ENCODE peak calls at places on chromosomes 16 and 17, in four cellular contexts. T is tibial artery, Y is stomach, W is aorta. K is an unnamed sample. For H3K36me3, the result is how much of the 10 kb centered on the place peaks cover.

GRCh38 chr17:31674305-31674704 is 184.7 kb downstream of the COPRS start:
- DNase-seq in W (no peak), T (no peak), Y (no peak), K (no peak)

GRCh38 chr16:89122322-89122831 is 28.7 kb downstream of the ACSF3 start:
- DNase-seq in T (no peak), W (peak), Y (peak), K (no peak)

GRCh38 chr16:74717367-74717766 is 16.7 kb upstream of the MLKL start:
- DNase-seq in Y (no peak), T (no peak), W (no peak), K (no peak)

GRCh38 chr16:53115047-53115446 is 60.3 kb downstream of the CHD9 start:
- DNase-seq in T (no peak), Y (no peak), W (no peak), K (no peak)

GRCh38 chr16:52408197-52408845 is 138.6 kb downstream of the TOX3 start:
- DNase-seq in Y (no peak), W (no peak), T (no peak), K (no peak)

GRCh38 chr16:85767569-85767968 is 16.7 kb upstream of the C16orf74 start:
- DNase-seq in T (no peak), W (no peak), Y (no peak), K (no peak)

GRCh38 chr16:86354641-86355040 is 155.7 kb upstream of the FOXF1 start:
- DNase-seq in Y (no peak), W (no peak), T (no peak), K (no peak)

GRCh38 chr17:40463122-40463550 is 19.9 kb downstream of the IGFBP4 start:
- DNase-seq in Y (no peak), T (no peak), W (no peak), K (no peak)

GRCh38 chr17:8283356-8283755 is 5.1 kb upstream of the RANGRF start:
- DNase-seq in T (no peak), W (no peak), Y (no peak), K (no peak)

GRCh38 chr16:78133919-78134318 is 34.5 kb downstream of the WWOX start:
- DNase-seq in Y (no peak), W (no peak), T (no peak), K (no peak)

GRCh38 chr16:78896280-78896679 is 704.3 kb downstream of the MAF start:
- DNase-seq in W (no peak), Y (no peak), T (no peak), K (no peak)

GRCh38 chr16:66913081-66913480 is 5.6 kb downstream of the CDH16 start:
- DNase-seq in Y (no peak), T (no peak), W (no peak), K (no peak)

GRCh38 chr17:80842456-80843053 is 149.1 kb upstream of the CHMP6 start:
- DNase-seq in T (no peak), W (no peak), Y (no peak), K (no peak)

GRCh38 chr17:67469208-67469980 is 92.3 kb downstream of the PITPNC1 start:
- DNase-seq in T (no peak), Y (no peak), W (no peak), K (no peak)

GRCh38 chr17:47895856-47896671 is at the start of gene SP2:
- DNase-seq in W (peak), Y (peak), T (peak), K (peak)

GRCh38 chr17:73465851-73466250 is 154.1 kb upstream of the CDC42EP4 start:
- DNase-seq in Y (no peak), T (no peak), W (no peak), K (no peak)

GRCh38 chr16:51523400-51523799 is 372.3 kb upstream of the SALL1 start:
- DNase-seq in T (no peak), W (no peak), Y (no peak), K (no peak)

GRCh38 chr17:32927724-32928526 is at the start of gene TMEM98:
- DNase-seq in T (no peak), Y (peak), W (peak), K (peak)

GRCh38 chr17:78600181-78600651 is 23.0 kb upstream of the DNAH17 start:
- DNase-seq in T (no peak), Y (no peak), W (no peak), K (no peak)

GRCh38 chr16:67155305-67156145 is 4.2 kb downstream of the TRADD start:
- DNase-seq in Y (peak), W (peak), T (peak), K (peak)

GRCh38 chr17:35449371-35449931 is 885 bp upstream of the SLFN13 start:
- DNase-seq in Y (peak), T (peak), W (peak), K (no peak)

GRCh38 chr17:76492989-76493501 is 8.2 kb downstream of the RHBDF2 start:
- DNase-seq in Y (peak), W (peak), T (peak), K (no peak)

GRCh38 chr17:4554441-4554996 is 665 bp downstream of the MYBBP1A start:
- DNase-seq in T (no peak), W (peak), Y (no peak), K (peak)

GRCh38 chr17:74217036-74217725 is 3.8 kb downstream of the TTYH2 start:
- DNase-seq in T (no peak), W (no peak), Y (no peak), K (no peak)

GRCh38 chr17:67646472-67646871 is 71.3 kb upstream of the NOL11 start:
- DNase-seq in Y (no peak), T (no peak), W (no peak), K (no peak)

DNA sequence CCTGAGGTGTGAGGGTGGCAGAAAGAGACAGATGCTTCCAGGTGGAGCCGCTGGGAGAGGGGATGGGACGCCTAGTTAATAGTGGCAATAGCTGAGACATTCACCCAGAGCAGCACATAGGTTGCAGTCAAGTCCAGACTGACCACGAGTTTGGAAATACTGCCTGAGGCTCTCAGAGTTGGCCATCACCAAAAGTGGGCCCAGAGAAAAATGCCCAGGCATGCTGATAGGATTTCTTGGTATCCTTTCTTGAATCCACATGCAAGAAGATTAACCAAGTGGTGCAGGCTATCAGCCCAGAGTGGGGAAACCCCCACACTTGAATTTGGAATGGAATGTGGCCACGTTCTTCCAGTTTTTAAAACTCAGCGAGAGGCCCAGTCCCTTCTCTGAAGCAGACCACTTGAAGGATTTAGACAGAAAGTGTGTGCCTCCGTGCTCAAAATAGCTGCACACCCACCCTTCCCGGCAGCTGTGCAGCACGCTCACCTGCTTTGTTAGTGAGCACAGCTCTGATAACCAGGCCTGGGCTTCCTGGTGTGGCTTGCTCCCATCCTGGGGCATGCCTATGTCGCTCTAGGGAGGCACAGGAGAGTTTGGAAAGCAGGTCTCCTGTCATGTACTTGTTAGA is 35.7 kb downstream of the PLD6 start:
- DNase-seq in T (no peak), W (peak), Y (no peak), K (no peak)
- H3K36me3 ChIP-seq in T (half or more), W (under half), Y (half or more), K (under half)

GRCh38 chr16:84735846-84736586 is 36.2 kb downstream of the USP10 start:
- DNase-seq in Y (peak), W (no peak), T (no peak), K (no peak)
- H3K27ac ChIP-seq in Y (peak), W (no peak), T (no peak), K (no peak)

DNA sequence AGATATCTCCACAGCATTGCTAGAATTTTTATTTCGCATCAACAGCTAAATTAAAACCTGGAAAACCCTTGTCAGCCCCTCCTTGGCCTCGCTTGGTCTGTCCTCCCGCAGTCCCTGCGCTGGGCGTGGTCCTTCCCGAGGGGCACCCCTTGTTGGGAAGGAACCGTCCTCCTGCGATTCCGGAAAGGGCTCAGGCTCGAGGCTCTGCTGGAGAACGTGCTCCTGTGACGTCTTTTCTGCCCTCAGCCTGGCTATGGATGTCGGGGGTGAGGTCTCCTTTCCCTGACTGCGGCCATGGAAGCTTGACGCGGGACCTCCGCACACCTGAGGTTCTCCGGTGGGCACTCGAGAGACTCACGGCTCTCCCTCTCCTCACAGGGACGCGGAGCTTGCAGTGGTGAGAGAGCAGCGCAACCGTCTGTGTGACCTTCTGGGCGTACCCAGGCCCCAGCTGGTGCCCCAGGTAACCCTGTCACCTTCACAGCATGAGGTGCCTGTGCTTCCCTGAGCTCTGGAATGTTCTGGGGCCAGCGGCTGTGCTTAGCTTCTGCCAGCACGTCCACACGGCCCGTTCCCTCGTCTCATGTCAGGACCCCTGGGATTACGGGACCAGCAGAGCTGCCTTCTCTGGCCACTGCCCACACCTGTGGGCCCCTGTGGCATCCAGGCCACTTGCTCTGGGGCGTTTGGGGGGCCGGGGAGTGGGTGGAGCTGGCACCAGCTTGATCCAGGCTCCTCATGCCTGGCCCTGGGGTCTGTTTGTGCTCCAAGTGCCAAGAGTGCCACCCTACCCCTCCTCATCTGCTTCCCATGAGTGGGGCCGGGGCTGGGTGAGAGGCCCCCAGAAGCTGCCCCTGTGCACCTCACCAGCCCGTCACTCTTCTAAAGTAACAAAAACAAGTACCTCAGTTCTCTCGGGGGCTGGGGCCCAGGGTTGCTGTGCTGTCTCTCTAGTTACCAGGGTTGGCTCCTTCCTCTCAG is 101.5 kb upstream of the ZNF750 start:
- DNase-seq in W (peak), Y (no peak), T (no peak), K (peak)
- H3K36me3 ChIP-seq in W (under half), Y (half or more), T (half or more), K (under half)

GRCh38 chr17:18173740-18174139 is 9.9 kb upstream of the ALKBH5 start:
- DNase-seq in T (no peak), Y (no peak), W (no peak), K (no peak)

GRCh38 chr17:18179221-18179620 is 4.4 kb upstream of the ALKBH5 start:
- DNase-seq in W (no peak), T (no peak), Y (no peak), K (no peak)

GRCh38 chr17:18172528-18173278 is 10.9 kb upstream of the ALKBH5 start:
- DNase-seq in W (no peak), T (no peak), Y (no peak), K (no peak)

GRCh38 chr17:18177137-18177536 is 6.5 kb upstream of the ALKBH5 start:
- DNase-seq in T (no peak), W (no peak), Y (no peak), K (no peak)

GRCh38 chr17:18176152-18176551 is 7.5 kb upstream of the ALKBH5 start:
- DNase-seq in T (peak), W (peak), Y (no peak), K (no peak)
- H3K27ac ChIP-seq in T (no peak), W (no peak), Y (no peak), K (no peak)

GRCh38 chr17:65536573-65537342 is 24.7 kb downstream of the AXIN2 start:
- DNase-seq in W (peak), T (no peak), Y (no peak), K (no peak)

GRCh38 chr17:65537343-65537844 is 24.1 kb downstream of the AXIN2 start:
- DNase-seq in W (no peak), Y (no peak), T (no peak), K (no peak)

GRCh38 chr17:65538679-65539529 is 22.5 kb downstream of the AXIN2 start:
- DNase-seq in Y (no peak), T (no peak), W (peak), K (no peak)

GRCh38 chr17:65539867-65540266 is 21.6 kb downstream of the AXIN2 start:
- DNase-seq in Y (no peak), W (peak), T (no peak), K (no peak)

DNA sequence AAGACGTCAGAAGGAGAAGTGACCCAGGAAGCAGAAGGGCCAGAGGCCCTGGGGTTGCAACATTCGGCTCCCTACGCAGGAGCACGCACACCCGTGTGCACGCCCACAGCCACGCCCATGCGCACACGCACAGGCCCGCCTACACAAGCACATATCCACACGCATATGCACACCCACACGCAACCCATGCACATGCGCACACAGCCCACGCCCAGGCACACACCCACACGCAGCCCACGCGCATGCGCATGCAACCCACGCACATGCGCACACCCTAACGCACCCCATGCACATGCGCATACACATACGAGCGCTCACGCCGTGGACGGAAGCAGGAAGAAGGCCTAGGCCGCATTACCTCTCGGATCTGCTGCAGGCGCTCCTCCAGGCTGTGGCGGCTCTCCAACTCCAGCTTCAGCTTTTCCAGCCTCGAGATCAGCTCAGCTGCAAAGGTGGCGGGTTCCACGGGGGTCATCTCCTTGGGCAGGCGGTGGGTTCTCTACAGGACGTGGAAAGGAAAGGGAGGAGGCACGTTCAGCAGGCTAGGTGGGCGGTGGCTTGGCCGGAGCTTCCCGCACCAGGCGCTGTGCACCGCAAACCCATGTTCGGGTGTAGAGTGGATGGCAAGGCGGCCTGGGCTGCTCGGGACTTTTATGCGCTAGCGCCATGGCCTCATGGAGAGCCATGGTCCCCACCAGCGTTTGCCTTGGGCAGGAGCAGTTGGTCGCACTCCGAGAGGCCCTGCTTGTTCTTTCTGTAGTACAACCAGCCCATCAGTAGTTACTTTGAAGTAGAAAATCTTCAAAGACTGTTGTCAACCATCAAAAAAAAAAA is 23.4 kb downstream of the AXIN2 start:
- DNase-seq in T (no peak), W (peak), Y (no peak), K (no peak)
- H3K36me3 ChIP-seq in T (half or more), W (under half), Y (half or more), K (under half)

GRCh38 chr16:81444448-81445121 is at the start of gene CMIP:
- DNase-seq in T (peak), Y (peak), W (peak), K (peak)

GRCh38 chr16:81442220-81442908 is 2.2 kb upstream of the CMIP start:
- DNase-seq in W (no peak), T (no peak), Y (no peak), K (no peak)

GRCh38 chr16:81445143-81445922 is 725 bp downstream of the CMIP start:
- DNase-seq in W (peak), T (no peak), Y (peak), K (peak)

GRCh38 chr16:81442909-81443687 is 1.5 kb upstream of the CMIP start:
- DNase-seq in Y (no peak), W (peak), T (no peak), K (no peak)

GRCh38 chr16:81443688-81444447 is 740 bp upstream of the CMIP start:
- DNase-seq in T (no peak), Y (no peak), W (peak), K (peak)
- H3K27ac ChIP-seq in T (peak), Y (peak), W (no peak), K (peak)

GRCh38 chr16:8866118-8866883 is 2.5 kb downstream of the CARHSP1 start:
- DNase-seq in Y (peak), W (no peak), T (peak), K (no peak)
- H3K36me3 ChIP-seq in Y (under half), W (under half), T (under half), K (under half)